ENCODE peak calls at places on chromosomes 1 and 21, in ten cellular contexts. One of them, this sample, is unnamed.

GRCh38 chr1:55724551-55725325 is 509.6 kb upstream of the USP24 start:
- DNase-seq in left cardiac atrium: no peak
- DNase-seq in RKO: no peak
- DNase-seq in colonic mucosa: no peak
- DNase-seq in stimulated activated CD8-positive, alpha-beta memory T cell treated with anti-CD3 and anti-CD28 coated beads, Interleukin-15, amount 100 ng/mL, for 24 hours: no peak
- DNase-seq in left ventricle myocardium inferior: no peak
- DNase-seq in GOT3: no peak
- DNase-seq in stimulated activated CD4-positive, alpha-beta T cell treated with anti-CD3 and anti-CD28 coated beads, Interleukin-12 subunit alpha, Interleukin-12 subunit beta, amount 100 ng/mL, for 4 hours: no peak
- DNase-seq in activated T-cell treated with anti-CD3 and anti-CD28 coated beads, Interleukin-2, amount 50 U/mL, for 72 hours: no peak
- DNase-seq in HS-27A: peak; percentile 91
- DNase-seq in this sample: no peak

GRCh38 chr1:48236716-48237470 is 14.4 kb downstream of the SLC5A9 start:
- DNase-seq in colonic mucosa: peak; percentile 12
- DNase-seq in stimulated activated CD8-positive, alpha-beta memory T cell treated with anti-CD3 and anti-CD28 coated beads, Interleukin-15, amount 100 ng/mL, for 24 hours: no peak
- DNase-seq in RKO: peak; percentile 55
- DNase-seq in left cardiac atrium: no peak
- DNase-seq in HS-27A: no peak
- DNase-seq in activated T-cell treated with anti-CD3 and anti-CD28 coated beads, Interleukin-2, amount 50 U/mL, for 72 hours: no peak
- DNase-seq in stimulated activated CD4-positive, alpha-beta T cell treated with anti-CD3 and anti-CD28 coated beads, Interleukin-12 subunit alpha, Interleukin-12 subunit beta, amount 100 ng/mL, for 4 hours: no peak
- DNase-seq in GOT3: no peak
- DNase-seq in left ventricle myocardium inferior: no peak
- DNase-seq in this sample: no peak

GRCh38 chr21:37130971-37131370 is 57.9 kb downstream of the TTC3 start:
- DNase-seq in activated T-cell treated with anti-CD3 and anti-CD28 coated beads, Interleukin-2, amount 50 U/mL, for 72 hours: no peak
- DNase-seq in HS-27A: no peak
- DNase-seq in stimulated activated CD8-positive, alpha-beta memory T cell treated with anti-CD3 and anti-CD28 coated beads, Interleukin-15, amount 100 ng/mL, for 24 hours: no peak
- DNase-seq in stimulated activated CD4-positive, alpha-beta T cell treated with anti-CD3 and anti-CD28 coated beads, Interleukin-12 subunit alpha, Interleukin-12 subunit beta, amount 100 ng/mL, for 4 hours: no peak
- DNase-seq in GOT3: no peak
- DNase-seq in left cardiac atrium: no peak
- DNase-seq in RKO: no peak
- DNase-seq in colonic mucosa: no peak
- DNase-seq in left ventricle myocardium inferior: no peak
- DNase-seq in this sample: no peak

GRCh38 chr1:115426271-115426771 is 88.3 kb upstream of the NGF start:
- DNase-seq in stimulated activated CD4-positive, alpha-beta T cell treated with anti-CD3 and anti-CD28 coated beads, Interleukin-12 subunit alpha, Interleukin-12 subunit beta, amount 100 ng/mL, for 4 hours: no peak
- DNase-seq in stimulated activated CD8-positive, alpha-beta memory T cell treated with anti-CD3 and anti-CD28 coated beads, Interleukin-15, amount 100 ng/mL, for 24 hours: no peak
- DNase-seq in activated T-cell treated with anti-CD3 and anti-CD28 coated beads, Interleukin-2, amount 50 U/mL, for 72 hours: no peak
- DNase-seq in GOT3: no peak
- DNase-seq in left ventricle myocardium inferior: peak; percentile 74
- DNase-seq in colonic mucosa: no peak
- DNase-seq in RKO: no peak
- DNase-seq in left cardiac atrium: peak; percentile 88
- DNase-seq in HS-27A: peak; percentile 95
- DNase-seq in this sample: no peak

GRCh38 chr1:117793396-117793795 is 136.0 kb downstream of the GDAP2 start:
- DNase-seq in RKO: no peak
- DNase-seq in colonic mucosa: no peak
- DNase-seq in left ventricle myocardium inferior: no peak
- DNase-seq in activated T-cell treated with anti-CD3 and anti-CD28 coated beads, Interleukin-2, amount 50 U/mL, for 72 hours: no peak
- DNase-seq in HS-27A: no peak
- DNase-seq in stimulated activated CD8-positive, alpha-beta memory T cell treated with anti-CD3 and anti-CD28 coated beads, Interleukin-15, amount 100 ng/mL, for 24 hours: no peak
- DNase-seq in GOT3: no peak
- DNase-seq in left cardiac atrium: no peak
- DNase-seq in stimulated activated CD4-positive, alpha-beta T cell treated with anti-CD3 and anti-CD28 coated beads, Interleukin-12 subunit alpha, Interleukin-12 subunit beta, amount 100 ng/mL, for 4 hours: no peak
- DNase-seq in this sample: no peak

GRCh38 chr21:41848533-41848932 is 30.6 kb downstream of the PRDM15 start:
- DNase-seq in activated T-cell treated with anti-CD3 and anti-CD28 coated beads, Interleukin-2, amount 50 U/mL, for 72 hours: no peak
- DNase-seq in stimulated activated CD8-positive, alpha-beta memory T cell treated with anti-CD3 and anti-CD28 coated beads, Interleukin-15, amount 100 ng/mL, for 24 hours: no peak
- DNase-seq in left ventricle myocardium inferior: no peak
- DNase-seq in stimulated activated CD4-positive, alpha-beta T cell treated with anti-CD3 and anti-CD28 coated beads, Interleukin-12 subunit alpha, Interleukin-12 subunit beta, amount 100 ng/mL, for 4 hours: no peak
- DNase-seq in GOT3: no peak
- DNase-seq in left cardiac atrium: no peak
- DNase-seq in HS-27A: no peak
- DNase-seq in colonic mucosa: no peak
- DNase-seq in RKO: no peak
- DNase-seq in this sample: no peak

GRCh38 chr1:159008744-159009188 is 941 bp upstream of the IFI16 start:
- DNase-seq in stimulated activated CD8-positive, alpha-beta memory T cell treated with anti-CD3 and anti-CD28 coated beads, Interleukin-15, amount 100 ng/mL, for 24 hours: no peak
- DNase-seq in left cardiac atrium: no peak
- DNase-seq in stimulated activated CD4-positive, alpha-beta T cell treated with anti-CD3 and anti-CD28 coated beads, Interleukin-12 subunit alpha, Interleukin-12 subunit beta, amount 100 ng/mL, for 4 hours: no peak
- DNase-seq in left ventricle myocardium inferior: no peak
- DNase-seq in colonic mucosa: no peak
- DNase-seq in RKO: no peak
- DNase-seq in HS-27A: no peak
- DNase-seq in GOT3: no peak
- DNase-seq in activated T-cell treated with anti-CD3 and anti-CD28 coated beads, Interleukin-2, amount 50 U/mL, for 72 hours: peak; percentile 72
- DNase-seq in this sample: no peak

GRCh38 chr21:42312626-42313104 is 2.5 kb downstream of the TFF3 start:
- DNase-seq in colonic mucosa: peak; percentile 62
- DNase-seq in left cardiac atrium: no peak
- DNase-seq in left ventricle myocardium inferior: no peak
- DNase-seq in activated T-cell treated with anti-CD3 and anti-CD28 coated beads, Interleukin-2, amount 50 U/mL, for 72 hours: no peak
- DNase-seq in stimulated activated CD4-positive, alpha-beta T cell treated with anti-CD3 and anti-CD28 coated beads, Interleukin-12 subunit alpha, Interleukin-12 subunit beta, amount 100 ng/mL, for 4 hours: no peak
- DNase-seq in HS-27A: no peak
- DNase-seq in stimulated activated CD8-positive, alpha-beta memory T cell treated with anti-CD3 and anti-CD28 coated beads, Interleukin-15, amount 100 ng/mL, for 24 hours: no peak
- DNase-seq in RKO: no peak
- DNase-seq in GOT3: no peak
- DNase-seq in this sample: no peak

GRCh38 chr1:13817906-13818305 is 117.9 kb downstream of the PRDM2 start:
- DNase-seq in RKO: no peak
- DNase-seq in left ventricle myocardium inferior: no peak
- DNase-seq in stimulated activated CD4-positive, alpha-beta T cell treated with anti-CD3 and anti-CD28 coated beads, Interleukin-12 subunit alpha, Interleukin-12 subunit beta, amount 100 ng/mL, for 4 hours: no peak
- DNase-seq in HS-27A: no peak
- DNase-seq in colonic mucosa: no peak
- DNase-seq in GOT3: no peak
- DNase-seq in left cardiac atrium: no peak
- DNase-seq in activated T-cell treated with anti-CD3 and anti-CD28 coated beads, Interleukin-2, amount 50 U/mL, for 72 hours: no peak
- DNase-seq in stimulated activated CD8-positive, alpha-beta memory T cell treated with anti-CD3 and anti-CD28 coated beads, Interleukin-15, amount 100 ng/mL, for 24 hours: no peak
- DNase-seq in this sample: no peak

GRCh38 chr1:18913065-18913502 is 10.7 kb upstream of the ALDH4A1 start:
- DNase-seq in RKO: peak; percentile 61
- DNase-seq in colonic mucosa: peak; percentile 83
- DNase-seq in left cardiac atrium: peak; percentile 86
- DNase-seq in left ventricle myocardium inferior: peak; percentile 84
- DNase-seq in HS-27A: no peak
- DNase-seq in stimulated activated CD4-positive, alpha-beta T cell treated with anti-CD3 and anti-CD28 coated beads, Interleukin-12 subunit alpha, Interleukin-12 subunit beta, amount 100 ng/mL, for 4 hours: peak; percentile 81
- DNase-seq in activated T-cell treated with anti-CD3 and anti-CD28 coated beads, Interleukin-2, amount 50 U/mL, for 72 hours: peak; percentile 80
- DNase-seq in stimulated activated CD8-positive, alpha-beta memory T cell treated with anti-CD3 and anti-CD28 coated beads, Interleukin-15, amount 100 ng/mL, for 24 hours: peak; percentile 47
- DNase-seq in GOT3: no peak
- DNase-seq in this sample: peak; percentile 82

GRCh38 chr1:44609412-44609767 is 64.9 kb downstream of the TMEM53 start:
- DNase-seq in left cardiac atrium: peak; percentile 67
- DNase-seq in activated T-cell treated with anti-CD3 and anti-CD28 coated beads, Interleukin-2, amount 50 U/mL, for 72 hours: peak; percentile 30
- DNase-seq in HS-27A: no peak
- DNase-seq in stimulated activated CD8-positive, alpha-beta memory T cell treated with anti-CD3 and anti-CD28 coated beads, Interleukin-15, amount 100 ng/mL, for 24 hours: no peak
- DNase-seq in colonic mucosa: peak; percentile 56
- DNase-seq in GOT3: no peak
- DNase-seq in stimulated activated CD4-positive, alpha-beta T cell treated with anti-CD3 and anti-CD28 coated beads, Interleukin-12 subunit alpha, Interleukin-12 subunit beta, amount 100 ng/mL, for 4 hours: peak; percentile 10
- DNase-seq in RKO: no peak
- DNase-seq in left ventricle myocardium inferior: peak; percentile 39
- DNase-seq in this sample: no peak

GRCh38 chr1:90174246-90174645 is 179.3 kb downstream of the ZNF326 start:
- DNase-seq in activated T-cell treated with anti-CD3 and anti-CD28 coated beads, Interleukin-2, amount 50 U/mL, for 72 hours: no peak
- DNase-seq in left cardiac atrium: no peak
- DNase-seq in stimulated activated CD8-positive, alpha-beta memory T cell treated with anti-CD3 and anti-CD28 coated beads, Interleukin-15, amount 100 ng/mL, for 24 hours: no peak
- DNase-seq in left ventricle myocardium inferior: no peak
- DNase-seq in colonic mucosa: no peak
- DNase-seq in HS-27A: no peak
- DNase-seq in GOT3: no peak
- DNase-seq in RKO: no peak
- DNase-seq in stimulated activated CD4-positive, alpha-beta T cell treated with anti-CD3 and anti-CD28 coated beads, Interleukin-12 subunit alpha, Interleukin-12 subunit beta, amount 100 ng/mL, for 4 hours: no peak
- DNase-seq in this sample: no peak

GRCh38 chr1:66436378-66437135 is 97.4 kb upstream of the SGIP1 start:
- DNase-seq in RKO: peak; percentile 24
- DNase-seq in left ventricle myocardium inferior: no peak
- DNase-seq in activated T-cell treated with anti-CD3 and anti-CD28 coated beads, Interleukin-2, amount 50 U/mL, for 72 hours: peak; percentile 72
- DNase-seq in stimulated activated CD8-positive, alpha-beta memory T cell treated with anti-CD3 and anti-CD28 coated beads, Interleukin-15, amount 100 ng/mL, for 24 hours: no peak
- DNase-seq in HS-27A: peak; percentile 73
- DNase-seq in left cardiac atrium: no peak
- DNase-seq in stimulated activated CD4-positive, alpha-beta T cell treated with anti-CD3 and anti-CD28 coated beads, Interleukin-12 subunit alpha, Interleukin-12 subunit beta, amount 100 ng/mL, for 4 hours: peak; percentile 19
- DNase-seq in colonic mucosa: no peak
- DNase-seq in GOT3: peak; percentile 17
- DNase-seq in this sample: no peak

GRCh38 chr1:31954607-31955283 is 16.6 kb upstream of the PTP4A2 start:
- DNase-seq in left ventricle myocardium inferior: peak; percentile 83
- DNase-seq in stimulated activated CD8-positive, alpha-beta memory T cell treated with anti-CD3 and anti-CD28 coated beads, Interleukin-15, amount 100 ng/mL, for 24 hours: no peak
- DNase-seq in HS-27A: no peak
- DNase-seq in RKO: peak; percentile 36
- DNase-seq in colonic mucosa: peak; percentile 77
- DNase-seq in activated T-cell treated with anti-CD3 and anti-CD28 coated beads, Interleukin-2, amount 50 U/mL, for 72 hours: no peak
- DNase-seq in GOT3: no peak
- DNase-seq in left cardiac atrium: peak; percentile 93
- DNase-seq in stimulated activated CD4-positive, alpha-beta T cell treated with anti-CD3 and anti-CD28 coated beads, Interleukin-12 subunit alpha, Interleukin-12 subunit beta, amount 100 ng/mL, for 4 hours: no peak
- DNase-seq in this sample: no peak

GRCh38 chr1:4137621-4138390 is 237.7 kb upstream of the C1orf174 start:
- DNase-seq in HS-27A: no peak
- DNase-seq in left cardiac atrium: no peak
- DNase-seq in GOT3: no peak
- DNase-seq in RKO: no peak
- DNase-seq in left ventricle myocardium inferior: no peak
- DNase-seq in colonic mucosa: no peak
- DNase-seq in stimulated activated CD8-positive, alpha-beta memory T cell treated with anti-CD3 and anti-CD28 coated beads, Interleukin-15, amount 100 ng/mL, for 24 hours: no peak
- DNase-seq in stimulated activated CD4-positive, alpha-beta T cell treated with anti-CD3 and anti-CD28 coated beads, Interleukin-12 subunit alpha, Interleukin-12 subunit beta, amount 100 ng/mL, for 4 hours: no peak
- DNase-seq in activated T-cell treated with anti-CD3 and anti-CD28 coated beads, Interleukin-2, amount 50 U/mL, for 72 hours: no peak
- DNase-seq in this sample: no peak

GRCh38 chr1:56827711-56828110 is 8.5 kb upstream of the FYB2 start:
- DNase-seq in colonic mucosa: no peak
- DNase-seq in activated T-cell treated with anti-CD3 and anti-CD28 coated beads, Interleukin-2, amount 50 U/mL, for 72 hours: no peak
- DNase-seq in left ventricle myocardium inferior: no peak
- DNase-seq in stimulated activated CD4-positive, alpha-beta T cell treated with anti-CD3 and anti-CD28 coated beads, Interleukin-12 subunit alpha, Interleukin-12 subunit beta, amount 100 ng/mL, for 4 hours: no peak
- DNase-seq in HS-27A: no peak
- DNase-seq in stimulated activated CD8-positive, alpha-beta memory T cell treated with anti-CD3 and anti-CD28 coated beads, Interleukin-15, amount 100 ng/mL, for 24 hours: no peak
- DNase-seq in GOT3: no peak
- DNase-seq in RKO: no peak
- DNase-seq in left cardiac atrium: no peak
- DNase-seq in this sample: no peak

GRCh38 chr1:34155851-34156250 is 9.2 kb downstream of the CSMD2 start:
- DNase-seq in GOT3: no peak
- DNase-seq in left ventricle myocardium inferior: no peak
- DNase-seq in stimulated activated CD4-positive, alpha-beta T cell treated with anti-CD3 and anti-CD28 coated beads, Interleukin-12 subunit alpha, Interleukin-12 subunit beta, amount 100 ng/mL, for 4 hours: no peak
- DNase-seq in left cardiac atrium: no peak
- DNase-seq in activated T-cell treated with anti-CD3 and anti-CD28 coated beads, Interleukin-2, amount 50 U/mL, for 72 hours: no peak
- DNase-seq in stimulated activated CD8-positive, alpha-beta memory T cell treated with anti-CD3 and anti-CD28 coated beads, Interleukin-15, amount 100 ng/mL, for 24 hours: no peak
- DNase-seq in HS-27A: no peak
- DNase-seq in RKO: no peak
- DNase-seq in colonic mucosa: no peak
- DNase-seq in this sample: no peak

GRCh38 chr1:52601976-52602327 is 219 bp upstream of the GPX7 start:
- DNase-seq in colonic mucosa: peak; percentile 20
- DNase-seq in left ventricle myocardium inferior: no peak
- DNase-seq in HS-27A: no peak
- DNase-seq in RKO: no peak
- DNase-seq in stimulated activated CD4-positive, alpha-beta T cell treated with anti-CD3 and anti-CD28 coated beads, Interleukin-12 subunit alpha, Interleukin-12 subunit beta, amount 100 ng/mL, for 4 hours: no peak
- DNase-seq in activated T-cell treated with anti-CD3 and anti-CD28 coated beads, Interleukin-2, amount 50 U/mL, for 72 hours: no peak
- DNase-seq in GOT3: no peak
- DNase-seq in stimulated activated CD8-positive, alpha-beta memory T cell treated with anti-CD3 and anti-CD28 coated beads, Interleukin-15, amount 100 ng/mL, for 24 hours: no peak
- DNase-seq in left cardiac atrium: no peak
- DNase-seq in this sample: no peak

GRCh38 chr1:92502247-92502646 is 15.5 kb upstream of the GFI1 start:
- DNase-seq in RKO: peak; percentile 15
- DNase-seq in activated T-cell treated with anti-CD3 and anti-CD28 coated beads, Interleukin-2, amount 50 U/mL, for 72 hours: no peak
- DNase-seq in left cardiac atrium: no peak
- DNase-seq in left ventricle myocardium inferior: no peak
- DNase-seq in GOT3: no peak
- DNase-seq in colonic mucosa: no peak
- DNase-seq in stimulated activated CD4-positive, alpha-beta T cell treated with anti-CD3 and anti-CD28 coated beads, Interleukin-12 subunit alpha, Interleukin-12 subunit beta, amount 100 ng/mL, for 4 hours: no peak
- DNase-seq in stimulated activated CD8-positive, alpha-beta memory T cell treated with anti-CD3 and anti-CD28 coated beads, Interleukin-15, amount 100 ng/mL, for 24 hours: no peak
- DNase-seq in HS-27A: no peak
- DNase-seq in this sample: no peak

GRCh38 chr1:12475947-12476346 is 142.1 kb downstream of the DHRS3 start:
- DNase-seq in HS-27A: no peak
- DNase-seq in RKO: no peak
- DNase-seq in stimulated activated CD8-positive, alpha-beta memory T cell treated with anti-CD3 and anti-CD28 coated beads, Interleukin-15, amount 100 ng/mL, for 24 hours: no peak
- DNase-seq in left ventricle myocardium inferior: no peak
- DNase-seq in left cardiac atrium: no peak
- DNase-seq in stimulated activated CD4-positive, alpha-beta T cell treated with anti-CD3 and anti-CD28 coated beads, Interleukin-12 subunit alpha, Interleukin-12 subunit beta, amount 100 ng/mL, for 4 hours: no peak
- DNase-seq in GOT3: no peak
- DNase-seq in activated T-cell treated with anti-CD3 and anti-CD28 coated beads, Interleukin-2, amount 50 U/mL, for 72 hours: no peak
- DNase-seq in colonic mucosa: no peak
- DNase-seq in this sample: no peak

GRCh38 chr1:46719689-46720088 is 775 bp upstream of the EFCAB14 start:
- DNase-seq in RKO: peak; percentile 43
- DNase-seq in HS-27A: no peak
- DNase-seq in left cardiac atrium: no peak
- DNase-seq in activated T-cell treated with anti-CD3 and anti-CD28 coated beads, Interleukin-2, amount 50 U/mL, for 72 hours: peak; percentile 21
- DNase-seq in stimulated activated CD8-positive, alpha-beta memory T cell treated with anti-CD3 and anti-CD28 coated beads, Interleukin-15, amount 100 ng/mL, for 24 hours: no peak
- DNase-seq in stimulated activated CD4-positive, alpha-beta T cell treated with anti-CD3 and anti-CD28 coated beads, Interleukin-12 subunit alpha, Interleukin-12 subunit beta, amount 100 ng/mL, for 4 hours: no peak
- DNase-seq in colonic mucosa: peak; percentile 80
- DNase-seq in GOT3: no peak
- DNase-seq in left ventricle myocardium inferior: no peak
- DNase-seq in this sample: no peak

GRCh38 chr1:196056966-196057365 is 551.3 kb downstream of the KCNT2 start:
- DNase-seq in stimulated activated CD4-positive, alpha-beta T cell treated with anti-CD3 and anti-CD28 coated beads, Interleukin-12 subunit alpha, Interleukin-12 subunit beta, amount 100 ng/mL, for 4 hours: no peak
- DNase-seq in left cardiac atrium: no peak
- DNase-seq in RKO: no peak
- DNase-seq in GOT3: no peak
- DNase-seq in left ventricle myocardium inferior: no peak
- DNase-seq in stimulated activated CD8-positive, alpha-beta memory T cell treated with anti-CD3 and anti-CD28 coated beads, Interleukin-15, amount 100 ng/mL, for 24 hours: no peak
- DNase-seq in colonic mucosa: no peak
- DNase-seq in activated T-cell treated with anti-CD3 and anti-CD28 coated beads, Interleukin-2, amount 50 U/mL, for 72 hours: no peak
- DNase-seq in HS-27A: no peak
- DNase-seq in this sample: no peak

GRCh38 chr21:15289896-15290841 is 225.4 kb upstream of the NRIP1 start:
- DNase-seq in left cardiac atrium: no peak
- DNase-seq in RKO: no peak
- DNase-seq in stimulated activated CD8-positive, alpha-beta memory T cell treated with anti-CD3 and anti-CD28 coated beads, Interleukin-15, amount 100 ng/mL, for 24 hours: no peak
- DNase-seq in left ventricle myocardium inferior: peak; percentile 16
- DNase-seq in HS-27A: no peak
- DNase-seq in activated T-cell treated with anti-CD3 and anti-CD28 coated beads, Interleukin-2, amount 50 U/mL, for 72 hours: no peak
- DNase-seq in colonic mucosa: peak; percentile 84
- DNase-seq in stimulated activated CD4-positive, alpha-beta T cell treated with anti-CD3 and anti-CD28 coated beads, Interleukin-12 subunit alpha, Interleukin-12 subunit beta, amount 100 ng/mL, for 4 hours: no peak
- DNase-seq in GOT3: no peak
- DNase-seq in this sample: no peak

GRCh38 chr1:19325368-19325957 is 13.3 kb downstream of the SLC66A1 start:
- DNase-seq in stimulated activated CD4-positive, alpha-beta T cell treated with anti-CD3 and anti-CD28 coated beads, Interleukin-12 subunit alpha, Interleukin-12 subunit beta, amount 100 ng/mL, for 4 hours: no peak
- DNase-seq in colonic mucosa: no peak
- DNase-seq in RKO: no peak
- DNase-seq in HS-27A: no peak
- DNase-seq in stimulated activated CD8-positive, alpha-beta memory T cell treated with anti-CD3 and anti-CD28 coated beads, Interleukin-15, amount 100 ng/mL, for 24 hours: no peak
- DNase-seq in activated T-cell treated with anti-CD3 and anti-CD28 coated beads, Interleukin-2, amount 50 U/mL, for 72 hours: no peak
- DNase-seq in left ventricle myocardium inferior: no peak
- DNase-seq in left cardiac atrium: no peak
- DNase-seq in GOT3: no peak
- DNase-seq in this sample: no peak

GRCh38 chr1:54287821-54288220 is 87.9 kb downstream of the MRPL37 start:
- DNase-seq in stimulated activated CD4-positive, alpha-beta T cell treated with anti-CD3 and anti-CD28 coated beads, Interleukin-12 subunit alpha, Interleukin-12 subunit beta, amount 100 ng/mL, for 4 hours: no peak
- DNase-seq in left cardiac atrium: peak; percentile 50
- DNase-seq in activated T-cell treated with anti-CD3 and anti-CD28 coated beads, Interleukin-2, amount 50 U/mL, for 72 hours: no peak
- DNase-seq in RKO: no peak
- DNase-seq in colonic mucosa: no peak
- DNase-seq in stimulated activated CD8-positive, alpha-beta memory T cell treated with anti-CD3 and anti-CD28 coated beads, Interleukin-15, amount 100 ng/mL, for 24 hours: no peak
- DNase-seq in HS-27A: no peak
- DNase-seq in left ventricle myocardium inferior: no peak
- DNase-seq in GOT3: no peak
- DNase-seq in this sample: no peak

GRCh38 chr1:53608676-53609075 is 130.3 kb downstream of the GLIS1 start:
- DNase-seq in stimulated activated CD4-positive, alpha-beta T cell treated with anti-CD3 and anti-CD28 coated beads, Interleukin-12 subunit alpha, Interleukin-12 subunit beta, amount 100 ng/mL, for 4 hours: no peak
- DNase-seq in left cardiac atrium: no peak
- DNase-seq in activated T-cell treated with anti-CD3 and anti-CD28 coated beads, Interleukin-2, amount 50 U/mL, for 72 hours: no peak
- DNase-seq in RKO: no peak
- DNase-seq in left ventricle myocardium inferior: no peak
- DNase-seq in colonic mucosa: no peak
- DNase-seq in HS-27A: no peak
- DNase-seq in stimulated activated CD8-positive, alpha-beta memory T cell treated with anti-CD3 and anti-CD28 coated beads, Interleukin-15, amount 100 ng/mL, for 24 hours: no peak
- DNase-seq in GOT3: no peak
- DNase-seq in this sample: no peak

GRCh38 chr1:183838221-183838620 is 33.3 kb downstream of the RGL1 start:
- DNase-seq in stimulated activated CD8-positive, alpha-beta memory T cell treated with anti-CD3 and anti-CD28 coated beads, Interleukin-15, amount 100 ng/mL, for 24 hours: no peak
- DNase-seq in activated T-cell treated with anti-CD3 and anti-CD28 coated beads, Interleukin-2, amount 50 U/mL, for 72 hours: no peak
- DNase-seq in left cardiac atrium: no peak
- DNase-seq in GOT3: no peak
- DNase-seq in HS-27A: no peak
- DNase-seq in stimulated activated CD4-positive, alpha-beta T cell treated with anti-CD3 and anti-CD28 coated beads, Interleukin-12 subunit alpha, Interleukin-12 subunit beta, amount 100 ng/mL, for 4 hours: no peak
- DNase-seq in colonic mucosa: no peak
- DNase-seq in RKO: no peak
- DNase-seq in left ventricle myocardium inferior: no peak
- DNase-seq in this sample: no peak

GRCh38 chr1:110390692-110391232 is at the start of gene SLC16A4:
- DNase-seq in stimulated activated CD4-positive, alpha-beta T cell treated with anti-CD3 and anti-CD28 coated beads, Interleukin-12 subunit alpha, Interleukin-12 subunit beta, amount 100 ng/mL, for 4 hours: no peak
- DNase-seq in colonic mucosa: no peak
- DNase-seq in left cardiac atrium: no peak
- DNase-seq in left ventricle myocardium inferior: no peak
- DNase-seq in GOT3: no peak
- DNase-seq in activated T-cell treated with anti-CD3 and anti-CD28 coated beads, Interleukin-2, amount 50 U/mL, for 72 hours: no peak
- DNase-seq in HS-27A: no peak
- DNase-seq in RKO: no peak
- DNase-seq in stimulated activated CD8-positive, alpha-beta memory T cell treated with anti-CD3 and anti-CD28 coated beads, Interleukin-15, amount 100 ng/mL, for 24 hours: no peak
- DNase-seq in this sample: no peak